ENCODE peak calls at places on chromosome 16, in eight cellular contexts. W is Calu3, V is mammary epithelial cell, H is dorsolateral prefrontal cortex, K is endothelial cell, O is A673, Q is nephron progenitor cell, E is foreskin fibroblast. J is an unnamed sample.

GRCh38 chr16:58099097-58099955 is 29.9 kb downstream of the CFAP20 start:
- DNase-seq in W (no peak), V (no peak), H (no peak), K (no peak), O (no peak), Q (no peak), E (no peak), J (no peak)

GRCh38 chr16:13262270-13263090 is 361.1 kb downstream of the SHISA9 start:
- DNase-seq in W (no peak), V (no peak), H (no peak), K (no peak), O (no peak), Q (no peak), E (no peak), J (no peak)

GRCh38 chr16:53886482-53887378 is 182.8 kb downstream of the FTO start:
- DNase-seq in W (no peak), V (no peak), H (no peak), K (no peak), O (no peak), Q (no peak), E (no peak), J (no peak)

GRCh38 chr16:11270602-11271162 is 1.6 kb upstream of the TNP2 start:
- DNase-seq in W (no peak), V (no peak), H (no peak), K (no peak), O (no peak), Q (no peak), E (no peak), J (no peak)

GRCh38 chr16:29664133-29664912 is 1.3 kb downstream of the SPN start:
- DNase-seq in W (no peak), V (no peak), H (no peak), K (no peak), O (no peak), Q (no peak), E (no peak), J (peak; percentile 45)

GRCh38 chr16:19463468-19464315 is 46.0 kb downstream of the TMC5 start:
- DNase-seq in W (no peak), V (peak; percentile 6), H (no peak), K (no peak), O (no peak), Q (no peak), E (no peak), J (no peak)

GRCh38 chr16:63018581-63019223 is 982.5 kb upstream of the CDH8 start:
- DNase-seq in W (no peak), V (no peak), H (no peak), K (no peak), O (no peak), Q (no peak), E (no peak), J (no peak)

GRCh38 chr16:4679854-4680636 is 13.3 kb upstream of the NUDT16L1 start:
- DNase-seq in W (peak; percentile 71), V (peak; percentile 96), H (peak; percentile 66), K (no peak), O (peak; percentile 63), Q (no peak), E (no peak), J (no peak)

GRCh38 chr16:28038401-28038800 is 25.1 kb downstream of the GSG1L start:
- DNase-seq in W (no peak), V (no peak), H (no peak), K (no peak), O (no peak), Q (no peak), E (no peak), J (no peak)

GRCh38 chr16:3590736-3591435 is 13.7 kb upstream of the NLRC3 start:
- DNase-seq in W (no peak), V (no peak), H (no peak), K (no peak), O (no peak), Q (no peak), E (no peak), J (no peak)

GRCh38 chr16:56588781-56589140 is 567 bp upstream of the MT3 start:
- DNase-seq in W (no peak), V (no peak), H (no peak), K (no peak), O (no peak), Q (no peak), E (no peak), J (no peak)

GRCh38 chr16:56591377-56592060 is 2.2 kb downstream of the MT3 start:
- DNase-seq in W (no peak), V (no peak), H (no peak), K (no peak), O (no peak), Q (no peak), E (no peak), J (no peak)

GRCh38 chr16:56593573-56594291 is 4.4 kb downstream of the MT3 start:
- DNase-seq in W (no peak), V (no peak), H (no peak), K (no peak), O (no peak), Q (no peak), E (no peak), J (no peak)

GRCh38 chr16:56594292-56594619 is 4.9 kb downstream of the MT3 start:
- DNase-seq in W (no peak), V (no peak), H (no peak), K (no peak), O (no peak), Q (no peak), E (no peak), J (no peak)

GRCh38 chr16:56589141-56590039 is at the start of gene MT3:
- DNase-seq in W (no peak), V (no peak), H (peak; percentile 93), K (no peak), O (peak; percentile 49), Q (peak; percentile 59), E (peak; percentile 43), J (no peak)
- TF ChIP-seq CTCF in W (no peak), V (no peak), H (peak; percentile 14), K (no peak), O (no peak), Q (no peak), E (no peak), J (no peak)

GRCh38 chr16:47143329-47143676 is 442 bp downstream of the NETO2 start:
- DNase-seq in W (peak; percentile 90), V (peak; percentile 73), H (no peak), K (peak; percentile 86), O (peak; percentile 81), Q (peak; percentile 76), E (peak; percentile 89), J (peak; percentile 90)
- TF ChIP-seq CTCF in W (peak; percentile 94), V (peak; percentile 59), H (peak; percentile 60), K (peak; percentile 91), O (peak; percentile 43), Q (peak; percentile 56), E (peak; percentile 33), J (peak; percentile 38)

DNA sequence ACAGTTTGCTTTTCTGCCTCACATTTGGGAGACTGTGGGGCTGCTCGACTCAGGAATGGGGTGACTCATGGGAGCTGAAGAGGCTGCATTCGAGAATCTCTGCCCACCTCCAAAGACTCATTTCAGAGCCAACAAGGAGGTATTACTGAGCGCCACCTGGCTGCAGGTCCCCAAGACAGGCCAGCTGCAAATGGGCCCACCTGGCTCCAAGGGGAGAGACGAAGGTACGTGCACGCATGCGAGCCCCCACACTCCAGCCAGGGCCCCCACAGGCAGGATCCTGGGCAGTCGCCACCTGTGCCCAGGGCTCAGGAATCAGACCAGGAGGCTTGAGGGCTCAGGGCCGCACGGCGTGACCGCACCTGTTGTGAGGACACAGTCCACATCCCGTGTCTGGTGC is 6.0 kb downstream of the HAGHL start:
- DNase-seq in W (no peak), V (no peak), H (peak; percentile 60), K (no peak), O (no peak), Q (no peak), E (peak; percentile 54), J (peak; percentile 15)
- TF ChIP-seq CTCF in W (no peak), V (no peak), H (no peak), K (no peak), O (no peak), Q (no peak), E (no peak), J (no peak)

DNA sequence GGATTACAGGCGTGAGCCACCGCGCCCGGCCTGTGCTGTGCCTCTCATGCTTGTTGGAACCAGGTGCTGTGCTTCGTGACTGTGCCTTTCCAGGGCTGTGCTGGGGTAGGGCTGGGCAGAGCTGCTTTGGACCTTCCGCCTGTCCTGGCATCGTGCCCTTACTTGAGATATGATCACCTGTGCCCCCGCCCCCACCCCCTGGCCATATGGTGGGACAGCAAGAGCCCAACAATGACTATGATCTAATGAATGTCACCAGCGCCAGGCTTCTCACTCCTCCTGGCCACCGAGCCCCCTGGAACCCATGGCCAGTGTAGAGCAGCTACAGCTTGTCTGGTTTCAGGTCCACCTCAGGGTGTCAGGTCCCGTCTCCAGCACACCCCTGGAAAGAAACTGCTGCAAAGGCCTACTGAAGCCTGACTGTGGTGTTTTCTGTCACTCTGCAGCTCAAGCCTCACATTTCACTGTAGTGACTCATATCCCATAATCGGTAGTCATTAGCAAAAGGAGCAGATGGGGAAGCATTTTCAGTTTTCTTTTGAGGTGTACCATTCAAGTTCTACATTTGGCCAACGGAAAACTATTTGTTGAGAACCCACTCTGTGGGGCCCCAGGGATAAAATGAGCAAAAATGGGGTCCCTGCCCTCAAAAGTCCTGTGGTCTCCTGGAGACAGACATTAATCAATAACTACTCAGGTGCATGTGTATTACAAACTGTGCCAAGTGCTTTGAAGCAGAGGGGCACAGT is 22.1 kb downstream of the FCSK start:
- DNase-seq in W (peak; percentile 72), V (peak; percentile 52), H (no peak), K (no peak), O (peak; percentile 44), Q (no peak), E (peak; percentile 85), J (peak; percentile 83)
- TF ChIP-seq CTCF in W (no peak), V (no peak), H (no peak), K (no peak), O (no peak), Q (no peak), E (no peak), J (no peak)

DNA sequence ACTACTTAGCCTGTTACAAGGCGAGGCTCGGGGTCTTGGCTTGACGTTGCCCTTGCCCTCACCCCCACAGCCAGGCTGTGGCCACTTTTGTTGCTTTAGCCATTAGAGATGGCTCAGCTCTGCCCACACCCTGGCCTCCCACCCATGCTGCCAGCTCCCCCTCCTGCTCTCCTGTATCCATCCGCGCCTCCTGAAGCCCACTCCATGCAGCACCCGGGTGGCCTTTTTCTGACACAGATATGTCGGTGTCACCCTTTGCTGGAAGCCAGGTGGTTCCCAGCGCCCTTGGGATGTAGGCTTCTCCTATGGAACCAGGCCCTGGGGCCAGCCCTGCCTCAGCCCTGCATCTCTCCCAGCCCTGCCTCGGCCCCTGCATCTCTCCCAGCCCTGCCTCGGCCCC is 9.7 kb downstream of the TSC2 start:
- DNase-seq in W (no peak), V (no peak), H (no peak), K (no peak), O (no peak), Q (no peak), E (no peak), J (no peak)
- TF ChIP-seq CTCF in W (no peak), V (no peak), H (no peak), K (no peak), O (no peak), Q (no peak), E (no peak), J (no peak)

DNA sequence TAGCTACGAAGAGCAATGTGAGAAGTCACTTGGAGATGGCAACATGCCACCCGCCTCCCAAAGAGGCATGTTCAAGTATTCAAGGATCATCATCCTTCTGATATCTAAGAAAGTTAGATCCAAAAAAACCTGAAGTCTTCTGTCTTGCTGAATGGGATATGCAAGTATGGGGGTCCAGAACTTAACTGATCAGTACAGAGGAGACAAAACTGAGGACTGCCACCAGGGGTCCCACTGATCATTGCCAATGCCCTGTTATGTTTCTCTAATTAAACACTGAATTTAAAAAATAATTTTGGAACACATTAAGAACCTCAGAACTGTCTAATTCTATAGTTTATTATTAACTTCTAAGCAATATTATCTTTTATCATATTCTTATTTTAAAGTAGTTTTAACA is 99.7 kb downstream of the CDH8 start:
- DNase-seq in W (no peak), V (no peak), H (peak; percentile 47), K (peak; percentile 39), O (peak; percentile 53), Q (peak; percentile 22), E (no peak), J (no peak)
- TF ChIP-seq CTCF in W (no peak), V (peak; percentile 34), H (peak; percentile 54), K (peak; percentile 70), O (peak; percentile 81), Q (peak; percentile 71), E (peak; percentile 31), J (no peak)

J was measured in GM06990.